ENCODE peak calls at places on chromosomes 3 and 15, in five cellular contexts. I is hepatocyte, K is neural progenitor cell, L is GM23338, Z is PC-3. U is an unnamed sample.

GRCh38 chr3:71173421-71173975 is 410.0 kb downstream of the FOXP1 start:
- DNase-seq in I (no peak), K (no peak), L (no peak), Z (no peak), U (no peak)

GRCh38 chr15:47870956-47871625 is 153.8 kb downstream of the SEMA6D start:
- DNase-seq in I (peak; percentile 37), K (no peak), L (no peak), Z (peak; percentile 88), U (no peak)

GRCh38 chr3:30768703-30769550 is 125.5 kb downstream of the GADL1 start:
- DNase-seq in I (peak; percentile 84), K (peak; percentile 81), L (peak; percentile 88), Z (peak; percentile 87), U (peak; percentile 56)

GRCh38 chr3:73558399-73559075 is 66.2 kb downstream of the PDZRN3 start:
- DNase-seq in I (no peak), K (no peak), L (peak; percentile 38), Z (no peak), U (no peak)

GRCh38 chr3:134877788-134878187 is 82.7 kb downstream of the EPHB1 start:
- DNase-seq in I (no peak), K (no peak), L (no peak), Z (no peak), U (no peak)

GRCh38 chr3:50552058-50552435 is 15.5 kb downstream of the C3orf18 start:
- DNase-seq in I (no peak), K (no peak), L (no peak), Z (no peak), U (no peak)

GRCh38 chr15:81653259-81653658 is 279.2 kb upstream of the TMC3 start:
- DNase-seq in I (no peak), K (no peak), L (no peak), Z (no peak), U (no peak)

GRCh38 chr15:74858366-74858735 is 14.8 kb downstream of the SCAMP2 start:
- DNase-seq in I (no peak), K (no peak), L (no peak), Z (no peak), U (no peak)

GRCh38 chr3:38011111-38011510 is 18.3 kb downstream of the PLCD1 start:
- DNase-seq in I (no peak), K (no peak), L (no peak), Z (no peak), U (no peak)

GRCh38 chr3:38140326-38141172 is 2.1 kb downstream of the MYD88 start:
- DNase-seq in I (no peak), K (no peak), L (no peak), Z (peak; percentile 35), U (no peak)

GRCh38 chr3:172415323-172415722 is 32.9 kb downstream of the GHSR start:
- DNase-seq in I (no peak), K (no peak), L (no peak), Z (no peak), U (peak; percentile 86)

GRCh38 chr3:12856626-12857025 is 15.3 kb upstream of the RPL32 start:
- DNase-seq in I (no peak), K (no peak), L (peak; percentile 27), Z (no peak), U (no peak)

GRCh38 chr3:15164356-15164755 is 41.7 kb upstream of the CAPN7 start:
- DNase-seq in I (no peak), K (no peak), L (no peak), Z (no peak), U (no peak)

DNA sequence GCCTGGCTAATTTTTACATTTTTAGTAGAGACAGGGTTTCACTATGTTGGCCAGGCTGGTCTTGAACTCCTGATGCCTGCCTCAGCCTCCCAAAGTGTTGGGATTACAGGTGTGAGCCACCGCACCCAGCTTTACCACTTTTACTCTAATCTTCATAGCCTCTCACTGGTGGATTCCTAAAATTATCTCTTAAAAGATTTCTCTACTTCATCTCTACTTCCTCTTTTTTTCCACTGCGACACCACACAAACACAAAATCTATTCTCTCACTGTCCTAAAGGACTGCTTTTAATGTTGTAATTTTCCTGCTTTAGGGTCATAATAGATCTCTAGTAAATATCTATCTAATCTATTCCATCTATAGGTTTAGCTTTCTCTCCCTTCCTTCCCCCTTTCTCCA is 34.0 kb upstream of the TBL1XR1 start:
- DNase-seq in I (no peak), K (no peak), L (no peak), Z (no peak), U (no peak)
- TF ChIP-seq EZH2phosphoT487 in I (no peak), K (no peak), L (no peak), Z (no peak), U (no peak)

GRCh38 chr15:93088200-93088980 is 621 bp downstream of the RGMA start:
- DNase-seq in I (peak; percentile 55), K (peak; percentile 84), L (peak; percentile 72), Z (no peak), U (peak; percentile 20)
- TF ChIP-seq EZH2 in I (no peak), K (peak; percentile 31), L (peak; percentile 43), Z (peak; percentile 89), U (no peak)

GRCh38 chr15:93420477-93420876 is 331.5 kb upstream of the RGMA start:
- DNase-seq in I (no peak), K (no peak), L (no peak), Z (no peak), U (no peak)
- TF ChIP-seq EZH2phosphoT487 in I (no peak), K (no peak), L (no peak), Z (no peak), U (no peak)

GRCh38 chr3:168248383-168249047 is 152.8 kb upstream of the GOLIM4 start:
- DNase-seq in I (peak; percentile 59), K (peak; percentile 83), L (peak; percentile 67), Z (peak; percentile 65), U (peak; percentile 62)

GRCh38 chr3:168251371-168251770 is 155.6 kb upstream of the GOLIM4 start:
- DNase-seq in I (no peak), K (peak; percentile 26), L (no peak), Z (no peak), U (peak; percentile 77)

GRCh38 chr3:168249539-168250414 is 154.1 kb upstream of the GOLIM4 start:
- DNase-seq in I (peak; percentile 91), K (peak; percentile 96), L (peak; percentile 95), Z (peak; percentile 77), U (peak; percentile 91)

GRCh38 chr3:168249048-168249538 is 153.4 kb upstream of the GOLIM4 start:
- DNase-seq in I (no peak), K (no peak), L (no peak), Z (peak; percentile 8), U (peak; percentile 59)

GRCh38 chr3:168250415-168250861 is 154.7 kb upstream of the GOLIM4 start:
- DNase-seq in I (no peak), K (peak; percentile 29), L (no peak), Z (no peak), U (peak; percentile 52)
- TF ChIP-seq EZH2 in I (no peak), K (no peak), L (no peak), Z (no peak), U (no peak)

DNA sequence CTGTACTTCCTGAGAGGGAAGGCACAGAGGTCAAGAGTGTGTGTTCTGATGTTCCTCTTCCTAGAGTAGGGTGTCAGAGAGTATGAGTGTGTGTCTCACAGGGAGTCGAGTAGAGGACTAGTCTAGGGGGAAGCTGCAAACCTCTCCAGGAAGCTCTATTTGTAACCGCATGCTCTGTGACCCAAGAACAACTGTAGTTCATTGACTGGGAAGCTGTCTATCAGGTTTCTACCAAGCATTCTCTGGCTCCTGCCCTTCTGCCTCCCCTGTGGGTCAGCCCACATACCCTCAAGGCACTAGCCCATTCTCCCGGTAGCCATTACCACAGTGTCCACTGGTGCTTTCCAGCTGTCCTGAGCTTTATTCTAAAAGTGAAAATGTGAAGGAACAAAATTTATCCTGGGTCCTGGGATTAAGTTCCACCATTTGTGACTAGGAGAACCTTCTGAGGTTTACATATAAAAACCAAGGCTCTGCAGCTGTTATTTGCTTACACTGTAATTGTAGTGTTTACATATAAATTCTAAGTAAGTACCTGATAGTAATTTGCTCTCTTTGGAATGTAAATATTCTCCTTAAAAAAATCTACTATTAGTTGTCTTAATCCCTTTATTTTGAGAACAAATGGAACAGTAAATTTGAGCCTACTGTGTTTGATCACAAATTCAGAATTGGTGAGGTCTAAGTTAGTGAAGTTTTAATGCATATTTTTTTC is 40.7 kb downstream of the MYRIP start:
- DNase-seq in I (no peak), K (no peak), L (no peak), Z (no peak), U (no peak)
- TF ChIP-seq EZH2phosphoT487 in I (peak; percentile 89), K (no peak), L (no peak), Z (no peak), U (no peak)

GRCh38 chr15:96417760-96418130 is 87.2 kb downstream of the NR2F2 start:
- DNase-seq in I (no peak), K (no peak), L (no peak), Z (no peak), U (no peak)
- TF ChIP-seq EZH2 in I (no peak), K (peak; percentile 9), L (peak; percentile 42), Z (no peak), U (no peak)

DNA sequence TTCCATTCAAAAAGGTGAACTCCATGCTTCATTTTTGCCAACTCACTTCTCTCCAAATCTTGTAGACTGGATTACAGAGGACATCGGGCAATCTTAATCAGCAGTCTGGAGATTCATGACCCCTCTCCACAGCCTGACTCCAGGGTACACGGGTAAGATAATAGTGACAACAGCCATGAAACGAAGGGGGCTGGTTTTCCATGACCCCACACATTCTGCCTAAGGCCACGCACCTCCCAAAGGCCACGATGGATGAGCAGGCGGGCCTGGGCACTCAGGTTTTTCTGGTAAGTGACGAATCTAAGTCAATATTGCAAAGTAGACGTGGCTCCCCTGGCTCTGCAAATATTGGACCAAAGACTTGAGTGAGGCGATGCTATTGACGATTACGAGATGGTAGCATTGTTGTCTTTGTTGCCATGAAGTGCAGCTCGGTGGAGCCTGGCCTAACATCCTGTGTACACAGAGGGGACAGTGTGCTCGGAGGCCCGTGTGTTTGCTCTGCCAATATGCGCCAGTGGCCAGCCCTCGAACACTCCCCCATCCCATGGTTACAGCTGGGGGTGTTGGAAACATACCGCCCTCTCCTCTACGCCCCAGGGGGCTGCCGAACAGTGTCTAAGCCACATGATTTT is 119.1 kb downstream of the OPA1 start:
- DNase-seq in I (peak; percentile 34), K (no peak), L (no peak), Z (peak; percentile 47), U (no peak)
- TF ChIP-seq EZH2phosphoT487 in I (no peak), K (no peak), L (no peak), Z (no peak), U (no peak)

DNA sequence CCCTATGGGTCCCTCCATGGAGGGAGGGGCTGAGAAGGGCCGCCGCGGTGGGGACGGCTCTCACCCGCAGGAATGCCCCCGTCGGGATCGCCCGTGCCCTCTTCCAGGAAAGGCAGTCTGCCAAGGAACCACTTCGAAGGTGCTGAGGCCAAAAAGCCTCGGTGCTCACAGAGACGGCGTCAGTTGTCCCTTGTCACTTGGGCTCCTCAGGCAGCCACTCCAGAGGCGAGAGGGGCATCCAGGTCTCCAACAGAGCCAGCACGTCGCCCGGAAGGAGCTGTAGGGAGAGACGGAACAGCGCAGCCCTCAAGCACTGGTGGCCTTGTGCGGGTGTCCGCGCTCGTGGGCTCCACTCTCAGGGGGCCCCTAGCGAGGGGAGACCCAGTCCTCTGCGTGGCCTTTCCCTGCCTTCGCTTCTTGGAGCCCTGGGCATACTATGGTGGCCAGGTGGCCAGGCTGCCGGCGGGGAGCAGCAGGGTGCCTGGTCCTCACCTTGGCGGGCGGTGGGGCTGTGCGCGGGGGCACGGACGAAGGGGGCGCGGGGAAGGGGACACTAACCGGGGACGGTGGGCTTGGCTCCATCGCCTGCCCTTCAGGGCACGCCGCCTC is 994 bp downstream of the MESP1 start:
- DNase-seq in I (no peak), K (peak; percentile 45), L (no peak), Z (peak; percentile 27), U (peak; percentile 41)
- TF ChIP-seq EZH2 in I (peak; percentile 56), K (peak; percentile 87), L (no peak), Z (no peak), U (no peak)

U was measured in MM.1S.